ENCODE peak calls at places on chromosomes 3 and 15, in ten cellular contexts. S, A, Q, Y, Z, M, H, N, G and V are unnamed samples.
A peak's percentile ranks its signal among the peaks of the same experiment; 100 is the strongest.

GRCh38 chr3:195208183-195208582 is 62.8 kb downstream of the XXYLT1 start:
- DNase-seq in A (no peak), H (no peak), Y (peak; percentile 35), Z (no peak), M (peak; percentile 13), S (no peak), Q (peak; percentile 43), N (no peak), G (no peak), V (no peak)

GRCh38 chr3:48879307-48879993 is 19.2 kb downstream of the SLC25A20 start:
- DNase-seq in M (no peak), Q (no peak), N (no peak), H (no peak), Y (no peak), G (no peak), A (no peak), S (no peak), Z (no peak), V (no peak)

GRCh38 chr15:41775651-41776050 is 1.4 kb downstream of the MAPKBP1 start:
- DNase-seq in S (no peak), N (no peak), G (no peak), Y (no peak), Z (no peak), Q (peak; percentile 41), A (no peak), H (no peak), M (no peak), V (no peak)

GRCh38 chr15:29034593-29035364 is 149.0 kb downstream of the APBA2 start:
- DNase-seq in A (no peak), Z (no peak), Q (no peak), M (no peak), Y (peak; percentile 18), H (no peak), G (no peak), N (no peak), S (no peak), V (no peak)

GRCh38 chr3:40588406-40588805 is 63.6 kb downstream of the ZNF621 start:
- DNase-seq in A (no peak), G (no peak), N (no peak), Z (peak; percentile 7), M (no peak), Y (no peak), H (no peak), Q (no peak), S (no peak), V (no peak)

GRCh38 chr15:79682285-79682684 is 214.5 kb downstream of the MTHFS start:
- DNase-seq in H (peak; percentile 45), A (no peak), S (no peak), Z (no peak), Q (no peak), G (no peak), N (peak; percentile 34), M (no peak), Y (peak; percentile 56), V (peak; percentile 16)

GRCh38 chr3:151182349-151183079 is 20.5 kb downstream of the GPR171 start:
- DNase-seq in H (no peak), Z (no peak), Y (no peak), G (no peak), N (no peak), M (no peak), A (no peak), S (no peak), Q (no peak), V (no peak)

GRCh38 chr3:142981108-142981507 is 17.6 kb upstream of the PAQR9 start:
- DNase-seq in M (no peak), A (no peak), Y (no peak), Q (no peak), G (no peak), N (no peak), H (no peak), Z (peak; percentile 33), S (no peak), V (no peak)

GRCh38 chr3:15361494-15362214 is 29.3 kb upstream of the SH3BP5 start:
- DNase-seq in Y (no peak), H (no peak), S (no peak), M (no peak), G (no peak), Z (peak; percentile 66), N (no peak), A (peak; percentile 25), Q (peak; percentile 67), V (peak; percentile 16)

GRCh38 chr3:153163349-153164008 is 1.5 kb downstream of the RAP2B start:
- DNase-seq in N (no peak), Q (peak; percentile 35), M (peak; percentile 20), G (no peak), Y (no peak), A (no peak), Z (no peak), S (no peak), H (no peak), V (no peak)

GRCh38 chr15:32970847-32971246 is 223.7 kb downstream of the FMN1 start:
- DNase-seq in Y (no peak), A (no peak), Q (no peak), N (no peak), S (no peak), Z (no peak), H (peak; percentile 33), M (no peak), G (peak; percentile 94), V (peak; percentile 6)

GRCh38 chr15:29141206-29141907 is 128.3 kb downstream of the NSMCE3 start:
- DNase-seq in N (no peak), H (no peak), A (no peak), S (no peak), M (no peak), G (no peak), Z (no peak), Y (peak; percentile 33), Q (no peak), V (no peak)

GRCh38 chr3:65992106-65992505 is 46.6 kb downstream of the MAGI1 start:
- DNase-seq in H (no peak), Q (no peak), A (no peak), Y (no peak), M (no peak), N (no peak), S (no peak), G (no peak), Z (no peak), V (no peak)

GRCh38 chr3:23762214-23763039 is 43.3 kb upstream of the UBE2E1 start:
- DNase-seq in A (no peak), N (no peak), H (no peak), Y (no peak), Q (peak; percentile 84), S (no peak), G (no peak), M (no peak), Z (no peak), V (no peak)

GRCh38 chr3:177499779-177500423 is 302.6 kb upstream of the TBL1XR1 start:
- DNase-seq in M (no peak), N (no peak), S (no peak), G (no peak), Z (no peak), Q (no peak), H (no peak), Y (no peak), A (no peak), V (peak; percentile 29)

GRCh38 chr3:39192490-39193092 is at the start of gene XIRP1:
- DNase-seq in M (no peak), Z (no peak), G (no peak), Q (no peak), A (no peak), N (peak; percentile 64), H (peak; percentile 63), Y (no peak), S (no peak), V (no peak)

GRCh38 chr3:39189648-39190269 is 2.6 kb downstream of the XIRP1 start:
- DNase-seq in M (peak; percentile 66), G (peak; percentile 75), S (peak; percentile 56), Q (peak; percentile 80), H (no peak), Y (peak; percentile 89), A (peak; percentile 47), Z (peak; percentile 81), N (peak; percentile 52), V (peak; percentile 83)

GRCh38 chr3:39190281-39191025 is 1.9 kb downstream of the XIRP1 start:
- DNase-seq in N (no peak), A (no peak), G (no peak), S (no peak), Z (no peak), H (no peak), M (no peak), Y (no peak), Q (no peak), V (no peak)

GRCh38 chr3:39191773-39192172 is 622 bp downstream of the XIRP1 start:
- DNase-seq in A (no peak), M (no peak), G (no peak), H (no peak), N (no peak), Y (no peak), Z (no peak), Q (no peak), S (no peak), V (no peak)

GRCh38 chr3:39191103-39191502 is 1.3 kb downstream of the XIRP1 start:
- DNase-seq in M (no peak), G (no peak), Y (no peak), S (no peak), Z (peak; percentile 17), Q (peak; percentile 32), N (no peak), H (no peak), A (no peak), V (no peak)
- TF ChIP-seq CTCF in M (no peak), G (no peak), Y (no peak), S (no peak), Z (no peak), Q (no peak), N (peak; percentile 6), H (no peak), A (no peak), V (no peak)

GRCh38 chr15:82040862-82041261 is 5.0 kb downstream of the MEX3B start:
- DNase-seq in N (no peak), A (no peak), Y (no peak), Q (no peak), M (no peak), H (no peak), Z (peak; percentile 85), G (no peak), S (no peak), V (no peak)
- H3K27ac ChIP-seq in N (peak overlapping the region; percentile 30), A (no peak overlapping the region), Y (no peak overlapping the region), Q (no peak overlapping the region), M (no peak overlapping the region), H (peak overlapping the region; percentile 24), Z (no peak overlapping the region), G (peak overlapping the region; percentile 38), S (no peak overlapping the region), V (no peak overlapping the region)

GRCh38 chr15:64697911-64698369 is 77.4 kb downstream of the RBPMS2 start:
- DNase-seq in G (no peak), A (no peak), M (no peak), S (no peak), N (no peak), H (no peak), Q (no peak), Y (no peak), Z (no peak), V (no peak)
- H3K4me1 ChIP-seq in G (peaks cover 98% of the 10 kb centered on the region), A (peaks cover 73% of the 10 kb centered on the region), M (peaks cover 5% of the 10 kb centered on the region), S (peaks cover 48% of the 10 kb centered on the region), N (peaks cover 93% of the 10 kb centered on the region), H (peaks cover 100% of the 10 kb centered on the region), Q (peaks cover 51% of the 10 kb centered on the region), Y (peaks cover 90% of the 10 kb centered on the region), Z (peaks cover 51% of the 10 kb centered on the region), V (peaks cover 82% of the 10 kb centered on the region)

DNA sequence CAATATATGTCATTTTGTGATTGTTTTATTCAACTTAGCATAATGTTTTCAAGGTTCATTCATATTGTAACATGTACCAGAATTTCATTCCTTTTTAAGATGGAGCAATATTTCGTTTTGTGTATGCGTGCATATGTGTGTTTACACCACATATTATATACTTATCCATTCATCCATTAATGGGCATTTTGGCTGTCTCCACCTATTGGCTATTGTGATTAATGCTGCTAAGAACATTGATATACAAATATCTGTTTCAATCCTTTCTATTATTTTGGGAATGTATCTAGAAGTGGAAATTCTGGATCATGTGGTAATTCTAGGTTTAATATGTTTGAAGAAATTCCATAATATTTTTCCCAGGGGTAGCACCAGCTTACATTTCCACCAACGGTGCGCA is 403.9 kb upstream of the LMCD1 start:
- DNase-seq in N (no peak), A (no peak), S (no peak), Y (no peak), M (no peak), Q (no peak), G (no peak), Z (no peak), H (no peak), V (no peak)
- TF ChIP-seq CTCF in N (no peak), A (no peak), S (no peak), Y (no peak), M (no peak), Q (peak; percentile 46), G (no peak), Z (peak; percentile 11), H (no peak), V (no peak)